ENCODE peak calls at places on chromosome 14, in four cellular contexts. M, U, F and G are unnamed samples.

GRCh38 chr14:59087711-59088110 is 100.8 kb upstream of the DAAM1 start:
- DNase-seq in M (no peak), U (no peak), F (no peak), G (no peak)

GRCh38 chr14:101223147-101223546 is 319.6 kb upstream of the RTL1 start:
- DNase-seq in M (peak; percentile 27), U (no peak), F (peak; percentile 18), G (no peak)

GRCh38 chr14:78737116-78737515 is 566.9 kb downstream of the NRXN3 start:
- DNase-seq in M (no peak), U (no peak), F (no peak), G (no peak)

GRCh38 chr14:25042362-25043299 is 7.3 kb downstream of the STXBP6 start:
- DNase-seq in M (no peak), U (no peak), F (no peak), G (peak; percentile 13)

GRCh38 chr14:93231129-93231979 is 24.3 kb downstream of the UBR7 start:
- DNase-seq in M (no peak), U (no peak), F (no peak), G (peak; percentile 57)

GRCh38 chr14:36256131-36256801 is 64.2 kb downstream of the MBIP start:
- DNase-seq in M (no peak), U (no peak), F (no peak), G (no peak)

GRCh38 chr14:90061849-90062794 is at the start of gene KCNK13:
- DNase-seq in M (no peak), U (no peak), F (no peak), G (no peak)

GRCh38 chr14:100703574-100704220 is 23.0 kb upstream of the DLK1 start:
- DNase-seq in M (no peak), U (no peak), F (no peak), G (no peak)

GRCh38 chr14:23094666-23095195 is at the start of gene ACIN1:
- DNase-seq in M (no peak), U (no peak), F (peak; percentile 90), G (no peak)

GRCh38 chr14:65412881-65413738 is 580 bp downstream of the FUT8 start:
- DNase-seq in M (no peak), U (peak; percentile 25), F (peak; percentile 86), G (peak; percentile 29)

GRCh38 chr14:41362134-41362533 is 244.5 kb upstream of the LRFN5 start:
- DNase-seq in M (peak; percentile 7), U (no peak), F (no peak), G (no peak)

GRCh38 chr14:38716871-38717270 is 386.2 kb downstream of the SEC23A start:
- DNase-seq in M (no peak), U (no peak), F (no peak), G (no peak)

GRCh38 chr14:39038542-39038941 is 64.5 kb downstream of the SEC23A start:
- DNase-seq in M (no peak), U (no peak), F (no peak), G (no peak)

GRCh38 chr14:68777644-68778043 is 15.2 kb downstream of the ZFP36L1 start:
- DNase-seq in M (no peak), U (no peak), F (peak; percentile 41), G (no peak)

GRCh38 chr14:29370024-29370423 is 557.6 kb downstream of the PRKD1 start:
- DNase-seq in M (no peak), U (no peak), F (no peak), G (no peak)

GRCh38 chr14:68966872-68967301 is 12.2 kb downstream of the ACTN1 start:
- DNase-seq in M (no peak), U (no peak), F (peak; percentile 62), G (no peak)

GRCh38 chr14:50344116-50344775 is 32.1 kb downstream of the DMAC2L start:
- DNase-seq in M (no peak), U (no peak), F (no peak), G (no peak)

GRCh38 chr14:73634333-73634833 is 10.4 kb upstream of the DNAL1 start:
- DNase-seq in M (peak; percentile 77), U (peak; percentile 32), F (peak; percentile 72), G (no peak)

GRCh38 chr14:59919582-59920377 is at the start of gene LRRC9:
- DNase-seq in M (peak; percentile 71), U (no peak), F (no peak), G (peak; percentile 27)